ENCODE peak calls at places on chromosomes 2 and 18, in four cellular contexts. M is HepG2, L is HCT116, K is K562. Y is an unnamed sample.

GRCh38 chr2:52959801-52960200 is 807.8 kb upstream of the CHAC2 start:
- DNase-seq in M (no peak), K (no peak), L (no peak), Y (no peak)

GRCh38 chr2:88190808-88191721 is 20.9 kb downstream of the THNSL2 start:
- DNase-seq in K (peak), M (peak), L (peak), Y (no peak)

GRCh38 chr2:59892398-59892797 is 661.1 kb downstream of the BCL11A start:
- DNase-seq in M (no peak), K (no peak), L (no peak), Y (no peak)

GRCh38 chr2:217573565-217573964 is 429.2 kb downstream of the TNS1 start:
- DNase-seq in M (no peak), L (no peak), K (no peak), Y (no peak)

GRCh38 chr2:59604143-59604542 is 949.3 kb downstream of the BCL11A start:
- DNase-seq in K (no peak), L (no peak), M (no peak), Y (no peak)

GRCh38 chr18:52348209-52348608 is 8.2 kb downstream of the DCC start:
- DNase-seq in L (no peak), M (peak), K (peak), Y (no peak)

GRCh38 chr2:16870677-16871076 is 205.0 kb upstream of the CYRIA start:
- DNase-seq in L (no peak), K (no peak), M (no peak), Y (no peak)

GRCh38 chr2:189654641-189655040 is 6.6 kb upstream of the ASNSD1 start:
- DNase-seq in M (no peak), L (no peak), K (no peak), Y (no peak)

GRCh38 chr18:10020176-10020575 is 106.4 kb downstream of the VAPA start:
- DNase-seq in K (no peak), M (no peak), L (no peak), Y (no peak)

GRCh38 chr2:209984291-209984690 is 18.1 kb upstream of the RPE start:
- DNase-seq in L (no peak), K (no peak), M (no peak), Y (no peak)

GRCh38 chr2:196143641-196144236 is 27.6 kb downstream of the STK17B start:
- DNase-seq in K (no peak), M (no peak), L (no peak), Y (no peak)

GRCh38 chr18:52009958-52010357 is 330.0 kb upstream of the DCC start:
- DNase-seq in K (no peak), L (no peak), M (no peak), Y (no peak)

GRCh38 chr2:161946489-161947107 is 127.4 kb downstream of the DPP4 start:
- DNase-seq in M (peak), K (no peak), L (peak), Y (peak)

GRCh38 chr18:2846241-2846637 is 567 bp upstream of the EMILIN2 start:
- DNase-seq in M (no peak), K (no peak), L (no peak), Y (no peak)

GRCh38 chr2:7191927-7192326 is 274.7 kb downstream of the RNF144A start:
- DNase-seq in K (no peak), L (no peak), M (peak), Y (no peak)

GRCh38 chr2:105782123-105782522 is 37.4 kb downstream of the NCK2 start:
- DNase-seq in M (no peak), L (no peak), K (no peak), Y (no peak)
- TF ChIP-seq TCF7L2 in M (no peak), L (no peak), K (no peak), Y (no peak)

GRCh38 chr2:238638982-238639341 is 208.9 kb upstream of the TWIST2 start:
- DNase-seq in L (no peak), K (no peak), M (no peak), Y (no peak)

GRCh38 chr2:238640486-238640885 is 207.4 kb upstream of the TWIST2 start:
- DNase-seq in L (no peak), K (no peak), M (no peak), Y (no peak)

GRCh38 chr2:238636269-238637073 is 209.7 kb downstream of the ASB1 start:
- DNase-seq in K (no peak), L (no peak), M (no peak), Y (no peak)

GRCh38 chr2:238635637-238636036 is 208.9 kb downstream of the ASB1 start:
- DNase-seq in L (no peak), K (no peak), M (no peak), Y (no peak)

GRCh38 chr2:238638100-238638981 is 209.5 kb upstream of the TWIST2 start:
- DNase-seq in L (no peak), M (no peak), K (no peak), Y (no peak)
- TF ChIP-seq CTCF in L (no peak), M (no peak), K (no peak), Y (no peak)

GRCh38 chr2:135744761-135745314 is 3.2 kb downstream of the UBXN4 start:
- DNase-seq in K (peak), L (no peak), M (peak), Y (no peak)
- TF ChIP-seq TCF7L2 in K (no peak), L (no peak), M (no peak), Y (no peak)

GRCh38 chr2:167127135-167127534 is 238.9 kb downstream of the XIRP2 start:
- DNase-seq in M (peak), L (no peak), K (no peak), Y (no peak)
- TF ChIP-seq CTCF in M (peak), L (no peak), K (no peak), Y (peak)

Y was measured in Panc1.